ENCODE peak calls at places on chromosomes 2 and 18, in four cellular contexts. A, N, F and D are unnamed samples.

GRCh38 chr2:81195017-81195773 is 890.6 kb upstream of the LRRTM1 start:
- DNase-seq in A (no peak), N (no peak), F (no peak), D (no peak)

GRCh38 chr2:236657801-236658200 is 88.2 kb downstream of the ACKR3 start:
- DNase-seq in F (no peak), A (no peak), N (no peak), D (peak; percentile 33)

GRCh38 chr2:180006236-180006635 is 861 bp downstream of the CWC22 start:
- DNase-seq in F (no peak), N (no peak), A (no peak), D (no peak)

GRCh38 chr2:216695401-216695821 is at the start of gene IGFBP5:
- DNase-seq in A (peak; percentile 86), F (peak; percentile 91), N (peak; percentile 75), D (peak; percentile 91)

GRCh38 chr2:151575338-151575737 is 158.9 kb downstream of the NEB start:
- DNase-seq in A (no peak), N (no peak), F (no peak), D (peak; percentile 5)

GRCh38 chr18:77019641-77020040 is 112.9 kb downstream of the MBP start:
- DNase-seq in F (no peak), A (no peak), N (no peak), D (no peak)

GRCh38 chr18:69161383-69162028 is 239.2 kb upstream of the DOK6 start:
- DNase-seq in F (peak; percentile 6), A (no peak), N (no peak), D (peak; percentile 46)

GRCh38 chr2:113116100-113116958 is 11.1 kb upstream of the IL1RN start:
- DNase-seq in N (peak; percentile 8), A (no peak), F (no peak), D (no peak)

GRCh38 chr18:11872479-11873136 is 21.4 kb downstream of the CHMP1B start:
- DNase-seq in F (no peak), N (no peak), A (no peak), D (no peak)

GRCh38 chr18:35619468-35619867 is 37.9 kb downstream of the GALNT1 start:
- DNase-seq in F (no peak), N (no peak), A (no peak), D (peak; percentile 36)

GRCh38 chr2:174561283-174562275 is 36.0 kb downstream of the WIPF1 start:
- DNase-seq in A (no peak), N (no peak), F (no peak), D (no peak)

GRCh38 chr2:65749549-65749948 is 317.1 kb upstream of the SPRED2 start:
- DNase-seq in A (no peak), F (no peak), N (no peak), D (peak; percentile 16)

GRCh38 chr2:217837001-217837491 is 165.7 kb downstream of the TNS1 start:
- DNase-seq in N (peak; percentile 78), A (peak; percentile 75), F (no peak), D (no peak)

GRCh38 chr2:240432820-240433801 is 2.4 kb upstream of the GPC1 start:
- DNase-seq in A (peak; percentile 26), F (no peak), N (no peak), D (no peak)

GRCh38 chr2:196160101-196160500 is 11.3 kb downstream of the STK17B start:
- DNase-seq in F (no peak), A (peak; percentile 36), N (no peak), D (peak; percentile 88)

GRCh38 chr2:214075446-214075845 is 335.4 kb upstream of the VWC2L start:
- DNase-seq in A (no peak), F (no peak), N (no peak), D (no peak)

GRCh38 chr2:225025917-225026571 is 16.2 kb downstream of the DOCK10 start:
- DNase-seq in N (no peak), A (no peak), F (no peak), D (peak; percentile 77)

GRCh38 chr2:184890311-184890710 is 292.0 kb downstream of the ZNF804A start:
- DNase-seq in A (no peak), N (no peak), F (no peak), D (peak; percentile 52)

GRCh38 chr2:37635359-37636208 is 35.9 kb downstream of the CDC42EP3 start:
- DNase-seq in F (no peak), A (no peak), N (no peak), D (peak; percentile 96)

GRCh38 chr2:28281739-28282138 is 110.9 kb upstream of the FOSL2 start:
- DNase-seq in A (no peak), N (no peak), F (no peak), D (no peak)

GRCh38 chr2:237600205-237600846 is 9.8 kb upstream of the RAB17 start:
- DNase-seq in F (no peak), A (peak; percentile 28), N (no peak), D (no peak)

GRCh38 chr18:55300469-55301195 is 287.4 kb downstream of the TCF4 start:
- DNase-seq in F (peak; percentile 33), A (no peak), N (no peak), D (no peak)

GRCh38 chr2:34096552-34097171 is 497.6 kb upstream of the FAM98A start:
- DNase-seq in N (peak; percentile 58), F (peak; percentile 65), A (peak; percentile 36), D (peak; percentile 61)

GRCh38 chr2:214575030-214575949 is 164.4 kb downstream of the VWC2L start:
- DNase-seq in N (no peak), F (no peak), A (no peak), D (no peak)

GRCh38 chr2:128450211-128451015 is 131.7 kb upstream of the HS6ST1 start:
- DNase-seq in A (peak; percentile 20), F (no peak), N (peak; percentile 39), D (no peak)

GRCh38 chr2:155695505-155695904 is 637.0 kb downstream of the NR4A2 start:
- DNase-seq in N (no peak), F (no peak), A (no peak), D (no peak)

GRCh38 chr2:3349211-3349693 is 28.4 kb downstream of the EIPR1 start:
- DNase-seq in A (no peak), N (no peak), F (no peak), D (no peak)

GRCh38 chr2:105442721-105443120 is 43.9 kb upstream of the FHL2 start:
- DNase-seq in A (no peak), N (no peak), F (no peak), D (no peak)

GRCh38 chr2:105439130-105439529 is 40.3 kb upstream of the FHL2 start:
- DNase-seq in N (no peak), A (no peak), F (no peak), D (no peak)

GRCh38 chr2:105442056-105442455 is 43.2 kb upstream of the FHL2 start:
- DNase-seq in F (no peak), N (no peak), A (no peak), D (no peak)

GRCh38 chr2:105437708-105438103 is 38.9 kb upstream of the FHL2 start:
- DNase-seq in F (no peak), N (no peak), A (no peak), D (peak; percentile 96)

DNA sequence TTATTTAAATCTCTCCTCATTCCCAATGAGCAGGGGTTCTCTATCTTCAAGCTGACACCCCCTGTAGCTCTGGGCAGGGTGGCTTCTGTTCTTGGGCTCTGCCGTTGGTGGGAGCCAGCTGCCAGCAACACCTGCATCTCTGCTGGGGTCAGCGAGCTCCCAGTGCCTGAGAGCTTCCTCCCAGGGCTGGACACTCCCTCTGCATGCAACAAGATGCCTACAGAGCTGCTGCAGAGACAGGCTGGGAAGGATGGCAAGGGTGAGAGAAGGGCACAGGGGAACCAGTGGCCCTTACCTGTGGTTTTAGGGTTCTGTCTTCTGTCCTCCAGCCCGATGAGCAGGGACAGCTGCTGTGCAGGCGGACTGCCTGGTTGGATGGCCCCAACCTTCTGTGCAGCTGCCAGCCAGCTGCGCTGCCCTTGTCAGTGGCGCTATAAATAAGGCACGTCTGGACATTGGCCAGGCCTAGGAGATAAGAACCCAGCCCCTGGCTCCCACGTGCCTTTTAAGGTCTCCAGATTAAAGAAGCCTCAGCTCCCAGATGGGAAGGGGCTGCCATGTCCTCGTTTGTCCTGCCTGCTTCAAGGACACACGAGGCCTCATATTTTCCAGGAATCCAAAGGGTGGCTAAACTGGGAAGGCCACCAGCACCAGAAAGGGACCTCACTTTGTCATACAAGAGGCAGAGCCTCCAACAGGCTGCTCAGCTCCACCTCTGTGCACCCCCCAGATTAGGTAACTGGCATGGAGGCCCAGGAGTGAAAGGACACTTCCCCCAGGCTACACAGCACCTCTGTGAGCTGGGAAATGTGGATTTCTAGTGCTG is 39.5 kb upstream of the FHL2 start:
- DNase-seq in F (no peak), A (no peak), N (no peak), D (peak; percentile 82)
- H2AK5ac ChIP-seq in F (peak overlapping the region; percentile 87), A (no peak overlapping the region), N (no peak overlapping the region), D (peak overlapping the region; percentile 21)

GRCh38 chr2:5942204-5942603 is 250.0 kb downstream of the SOX11 start:
- DNase-seq in A (no peak), N (no peak), F (no peak), D (no peak)

GRCh38 chr2:5937865-5938565 is 245.8 kb downstream of the SOX11 start:
- DNase-seq in A (peak; percentile 69), F (no peak), N (no peak), D (no peak)

GRCh38 chr2:5939553-5939952 is 247.4 kb downstream of the SOX11 start:
- DNase-seq in N (no peak), A (no peak), F (no peak), D (no peak)

GRCh38 chr2:5940596-5941535 is 248.7 kb downstream of the SOX11 start:
- DNase-seq in F (no peak), N (no peak), A (no peak), D (no peak)

DNA sequence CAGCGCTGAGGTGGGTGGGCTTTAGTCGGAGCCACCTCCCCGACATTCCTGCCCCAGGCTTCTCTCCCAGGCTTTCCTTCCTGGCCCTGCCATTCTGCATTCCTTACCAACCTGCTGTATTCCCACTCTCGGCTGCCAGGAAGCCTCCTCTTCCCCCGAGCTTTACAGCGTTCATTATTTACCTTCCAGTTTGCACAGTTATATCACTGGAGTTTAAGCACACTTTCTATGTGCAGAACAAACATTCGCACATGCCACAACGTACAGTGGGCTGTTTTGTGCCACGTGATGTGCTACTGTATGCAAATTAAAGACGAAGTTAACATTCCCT is 246.3 kb downstream of the SOX11 start:
- DNase-seq in F (no peak), A (no peak), N (peak; percentile 53), D (no peak)
- H2BK12ac ChIP-seq in F (no peak overlapping the region), A (no peak overlapping the region), N (peak overlapping the region; percentile 5), D (no peak overlapping the region)

GRCh38 chr2:19894135-19894792 is 7.5 kb downstream of the TTC32 start:
- DNase-seq in A (no peak), F (no peak), N (no peak), D (no peak)

GRCh38 chr2:19893520-19894134 is 8.2 kb downstream of the TTC32 start:
- DNase-seq in N (no peak), A (no peak), F (no peak), D (no peak)

GRCh38 chr2:19898592-19899329 is 3.0 kb downstream of the TTC32 start:
- DNase-seq in A (no peak), N (no peak), F (no peak), D (no peak)

GRCh38 chr2:19897623-19898245 is 4.0 kb downstream of the TTC32 start:
- DNase-seq in N (no peak), F (no peak), A (no peak), D (no peak)

DNA sequence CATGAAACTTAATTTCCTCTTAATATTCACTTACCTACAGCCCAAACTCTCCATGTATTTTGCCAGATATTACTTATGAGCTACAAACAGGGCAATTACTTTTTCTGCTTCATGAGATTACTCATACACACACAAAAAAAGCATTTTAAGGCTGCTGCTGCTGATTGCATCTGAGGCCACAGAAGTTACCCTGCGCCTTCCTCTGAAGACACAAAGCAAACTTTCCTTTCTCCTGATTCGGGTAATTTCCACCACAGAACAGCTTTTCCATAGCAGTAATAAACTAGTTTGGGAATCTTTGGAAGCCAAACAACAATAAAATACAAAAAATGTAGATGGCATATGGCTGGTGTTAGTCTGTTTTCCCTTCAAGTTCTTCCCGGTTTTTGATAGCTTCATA is 6.2 kb downstream of the TTC32 start:
- DNase-seq in N (no peak), F (no peak), A (no peak), D (no peak)
- H2BK15ac ChIP-seq in N (no peak overlapping the region), F (no peak overlapping the region), A (no peak overlapping the region), D (no peak overlapping the region)

GRCh38 chr2:238895361-238895882 is 47.5 kb downstream of the TWIST2 start:
- DNase-seq in N (no peak), F (no peak), A (no peak), D (peak; percentile 20)
- H2AK5ac ChIP-seq in N (no peak overlapping the region), F (peak overlapping the region; percentile 85), A (no peak overlapping the region), D (peak overlapping the region; percentile 51)